ENCODE peak calls at places on chromosome 18, in five cellular contexts. O is HepG2, G is K562, H is GM12878, F is H1. B is an unnamed sample.

GRCh38 chr18:10169064-10169562 is 255.3 kb downstream of the VAPA start:
- DNase-seq in O (no peak), G (no peak), H (no peak), F (no peak), B (no peak)

GRCh38 chr18:65752625-65753325 is 2.0 kb downstream of the CDH7 start:
- DNase-seq in O (no peak), G (no peak), H (no peak), F (no peak), B (no peak)

GRCh38 chr18:31500161-31500688 is 2.2 kb downstream of the DSG2 start:
- DNase-seq in O (no peak), G (no peak), H (peak), F (no peak), B (no peak)

GRCh38 chr18:27378396-27379094 is 193.4 kb upstream of the CHST9 start:
- DNase-seq in O (no peak), G (no peak), H (no peak), F (no peak), B (no peak)

GRCh38 chr18:44537521-44537920 is 143.2 kb upstream of the SETBP1 start:
- DNase-seq in O (no peak), G (no peak), H (no peak), F (no peak), B (peak)

GRCh38 chr18:23893653-23894052 is 120.9 kb upstream of the TTC39C start:
- DNase-seq in O (no peak), G (no peak), H (no peak), F (no peak), B (no peak)

GRCh38 chr18:12246849-12247808 is 7.0 kb upstream of the CIDEA start:
- DNase-seq in O (peak), G (peak), H (no peak), F (peak), B (peak)

GRCh38 chr18:34729264-34729663 is 19.2 kb downstream of the DTNA start:
- DNase-seq in O (peak), G (no peak), H (no peak), F (no peak), B (peak)

GRCh38 chr18:9435041-9435440 is 40.3 kb upstream of the RALBP1 start:
- DNase-seq in O (no peak), G (no peak), H (no peak), F (no peak), B (no peak)

DNA sequence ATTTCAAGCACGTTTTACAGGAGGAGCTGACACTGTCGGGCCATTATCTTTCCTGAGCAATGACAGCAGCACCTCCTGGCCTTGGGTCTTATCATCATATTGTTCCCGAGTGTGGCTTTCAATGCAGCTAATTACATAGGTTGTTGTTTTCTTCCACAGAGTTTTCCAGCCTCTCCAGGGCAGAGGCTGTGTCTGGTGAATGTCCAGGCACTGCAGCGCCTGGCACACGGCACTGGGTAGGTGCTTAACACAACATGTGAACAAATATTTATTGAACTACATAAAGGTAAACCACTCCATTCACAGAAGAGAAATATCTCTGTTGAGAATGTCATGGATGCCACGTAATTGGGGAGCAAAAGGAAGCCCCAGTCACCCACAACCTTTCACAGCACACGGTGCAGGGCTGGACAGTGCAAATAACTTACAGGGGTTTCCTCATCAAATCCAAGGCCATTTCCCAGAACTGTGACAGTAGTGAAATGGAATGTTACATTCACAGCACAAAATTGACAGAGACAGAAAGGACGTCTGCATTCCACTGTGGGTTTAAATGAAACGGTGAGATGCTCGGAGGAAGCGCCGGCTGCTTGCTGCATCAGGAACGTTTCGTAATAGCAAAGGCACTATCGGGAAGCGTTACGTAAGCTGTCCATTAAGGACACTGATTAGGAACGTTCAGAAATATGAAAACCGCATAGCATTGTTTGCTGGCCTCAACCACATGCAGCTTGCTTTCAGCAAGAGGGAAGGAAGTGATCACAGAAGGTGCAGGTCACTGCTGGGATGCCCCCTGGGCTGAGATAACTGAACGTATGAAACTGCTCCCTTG is 6.4 kb upstream of the KCNG2 start:
- DNase-seq in O (peak), G (no peak), H (no peak), F (no peak), B (peak)
- TF ChIP-seq HDAC2 in O (peak), G (no peak), H (no peak), F (no peak), B (no peak)

GRCh38 chr18:35770360-35770759 is 188.8 kb downstream of the GALNT1 start:
- DNase-seq in O (no peak), G (no peak), H (no peak), F (no peak), B (no peak)
- TF ChIP-seq HDAC2 in O (no peak), G (no peak), H (no peak), F (no peak), B (no peak)

GRCh38 chr18:63178526-63178880 is 141.1 kb downstream of the BCL2 start:
- DNase-seq in O (no peak), G (no peak), H (no peak), F (no peak), B (no peak)
- TF ChIP-seq HDAC2 in O (no peak), G (no peak), H (no peak), F (no peak), B (no peak)

GRCh38 chr18:25866331-25866730 is 224.1 kb downstream of the SS18 start:
- DNase-seq in O (no peak), G (no peak), H (no peak), F (no peak), B (no peak)

GRCh38 chr18:25862881-25863600 is 227.4 kb downstream of the SS18 start:
- DNase-seq in O (no peak), G (no peak), H (no peak), F (no peak), B (no peak)
- TF ChIP-seq HDAC2 in O (no peak), G (no peak), H (no peak), F (no peak), B (no peak)

DNA sequence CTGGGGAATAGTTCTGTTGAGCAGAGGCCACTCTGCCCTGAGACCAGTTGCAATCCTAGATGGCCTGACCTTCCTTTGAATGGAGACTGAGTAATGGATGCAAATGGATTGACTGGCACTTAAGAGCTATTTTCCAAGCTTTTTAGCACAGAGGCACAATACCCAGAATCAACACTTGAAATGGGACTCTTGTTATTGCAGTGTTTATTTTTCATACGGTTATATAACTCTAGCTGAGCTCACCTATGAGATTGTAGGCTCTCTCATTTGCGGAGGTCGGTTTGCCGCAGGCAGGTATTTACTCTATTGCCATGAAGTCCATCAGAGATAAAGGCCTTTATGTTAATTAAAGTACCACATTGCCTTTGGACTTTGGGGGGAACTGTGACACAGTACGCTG is 422.3 kb upstream of the CELF4 start:
- DNase-seq in O (no peak), G (no peak), H (no peak), F (no peak), B (no peak)
- TF ChIP-seq HDAC2 in O (no peak), G (no peak), H (no peak), F (no peak), B (no peak)

GRCh38 chr18:48326901-48327675 is 82.1 kb downstream of the ZBTB7C start:
- DNase-seq in O (no peak), G (no peak), H (no peak), F (no peak), B (no peak)
- TF ChIP-seq HDAC2 in O (no peak), G (no peak), H (no peak), F (no peak), B (no peak)

GRCh38 chr18:22411442-22411841 is 6.3 kb downstream of the CTAGE1 start:
- DNase-seq in O (no peak), G (no peak), H (no peak), F (no peak), B (no peak)
- TF ChIP-seq HDAC2 in O (no peak), G (no peak), H (no peak), F (no peak), B (no peak)

DNA sequence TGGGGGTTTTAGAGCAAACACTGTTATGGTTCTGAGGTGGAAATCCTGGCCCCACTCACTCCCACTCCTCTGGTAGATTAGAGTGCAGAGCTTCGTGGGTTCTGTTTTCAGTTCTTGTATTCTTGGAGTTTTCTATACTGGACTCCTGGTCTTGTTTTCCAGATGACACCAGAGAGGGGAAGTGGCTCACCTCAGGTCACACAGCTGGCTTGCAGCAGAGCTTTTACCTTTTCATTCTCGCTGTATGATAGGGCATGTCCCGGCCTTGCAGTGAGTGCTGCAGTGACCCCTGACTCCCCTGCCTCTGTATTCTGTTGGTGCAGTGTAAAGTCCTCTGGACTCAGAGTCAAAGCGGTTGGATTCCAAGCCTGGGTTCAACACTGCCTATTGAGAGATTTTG is 148.9 kb upstream of the MEX3C start:
- DNase-seq in O (no peak), G (no peak), H (no peak), F (no peak), B (no peak)
- TF ChIP-seq HDAC2 in O (no peak), G (no peak), H (no peak), F (no peak), B (no peak)

B was measured in A549.